ENCODE peak calls at places on chromosomes 13 and 19, in ten cellular contexts. P is Panc1, B is foreskin fibroblast, A is thoracic aorta, H is mesothelial cell of epicardium, E is right atrium auricular region, S is uterus, K is Calu3, Q is AG10803, F is MCF 10A. C is an unnamed sample.

GRCh38 chr19:2691951-2692350 is 10.5 kb downstream of the GNG7 start:
- DNase-seq in P (no peak), B (no peak), A (no peak), H (no peak), E (no peak), S (no peak), K (no peak), Q (no peak), F (no peak), C (no peak)

GRCh38 chr13:80224468-80224867 is 116.5 kb downstream of the SPRY2 start:
- DNase-seq in P (no peak), B (peak), A (no peak), H (no peak), E (no peak), S (no peak), K (no peak), Q (no peak), F (peak), C (no peak)

GRCh38 chr13:70613295-70613694 is 505.0 kb upstream of the KLHL1 start:
- DNase-seq in P (no peak), B (no peak), A (no peak), H (no peak), E (no peak), S (no peak), K (no peak), Q (no peak), F (peak), C (no peak)

GRCh38 chr13:36858285-36858684 is 39.3 kb downstream of the RFXAP start:
- DNase-seq in P (peak), B (peak), A (no peak), H (no peak), E (no peak), S (no peak), K (no peak), Q (peak), F (peak), C (no peak)

GRCh38 chr13:79440958-79441553 is 35.0 kb upstream of the RBM26 start:
- DNase-seq in P (no peak), B (no peak), A (no peak), H (no peak), E (no peak), S (no peak), K (no peak), Q (no peak), F (no peak), C (no peak)

GRCh38 chr19:768424-768823 is 17.5 kb downstream of the MISP start:
- DNase-seq in P (no peak), B (peak), A (no peak), H (no peak), E (no peak), S (no peak), K (no peak), Q (peak), F (no peak), C (peak)

GRCh38 chr13:24074687-24075086 is 85.8 kb upstream of the SPATA13 start:
- DNase-seq in P (no peak), B (no peak), A (no peak), H (no peak), E (peak), S (no peak), K (no peak), Q (no peak), F (no peak), C (no peak)

GRCh38 chr19:42589792-42590191 is 4.9 kb downstream of the CEACAM8 start:
- DNase-seq in P (no peak), B (no peak), A (no peak), H (no peak), E (no peak), S (no peak), K (no peak), Q (no peak), F (no peak), C (no peak)

GRCh38 chr13:40338217-40338616 is 328.2 kb downstream of the FOXO1 start:
- DNase-seq in P (no peak), B (no peak), A (no peak), H (no peak), E (peak), S (no peak), K (no peak), Q (no peak), F (no peak), C (peak)

GRCh38 chr19:34482380-34483250 is 1.1 kb downstream of the WTIP start:
- DNase-seq in P (no peak), B (peak), A (no peak), H (no peak), E (no peak), S (no peak), K (peak), Q (peak), F (peak), C (no peak)

GRCh38 chr13:49220035-49220855 is at the start of gene MLNR:
- DNase-seq in P (no peak), B (no peak), A (no peak), H (no peak), E (peak), S (no peak), K (peak), Q (peak), F (no peak), C (no peak)

GRCh38 chr13:38223093-38223492 is 126.6 kb upstream of the UFM1 start:
- DNase-seq in P (no peak), B (no peak), A (no peak), H (no peak), E (no peak), S (peak), K (no peak), Q (peak), F (peak), C (no peak)

GRCh38 chr13:110266983-110267382 is 40.0 kb downstream of the COL4A1 start:
- DNase-seq in P (no peak), B (no peak), A (no peak), H (no peak), E (peak), S (peak), K (no peak), Q (no peak), F (no peak), C (peak)

GRCh38 chr19:1017115-1017905 is 3.6 kb downstream of the TMEM259 start:
- DNase-seq in P (no peak), B (no peak), A (no peak), H (no peak), E (no peak), S (no peak), K (peak), Q (no peak), F (peak), C (no peak)

GRCh38 chr19:32176591-32176990 is 168.8 kb upstream of the ZNF507 start:
- DNase-seq in P (no peak), B (no peak), A (no peak), H (no peak), E (no peak), S (no peak), K (no peak), Q (no peak), F (no peak), C (no peak)

GRCh38 chr19:32177686-32178085 is 167.7 kb upstream of the ZNF507 start:
- DNase-seq in P (no peak), B (no peak), A (no peak), H (no peak), E (no peak), S (no peak), K (no peak), Q (no peak), F (no peak), C (peak)

GRCh38 chr19:32172761-32173160 is 172.6 kb upstream of the ZNF507 start:
- DNase-seq in P (no peak), B (no peak), A (no peak), H (no peak), E (no peak), S (no peak), K (no peak), Q (no peak), F (no peak), C (no peak)

GRCh38 chr19:32174386-32175113 is 170.9 kb upstream of the ZNF507 start:
- DNase-seq in P (no peak), B (no peak), A (no peak), H (no peak), E (peak), S (no peak), K (no peak), Q (no peak), F (no peak), C (peak)

DNA sequence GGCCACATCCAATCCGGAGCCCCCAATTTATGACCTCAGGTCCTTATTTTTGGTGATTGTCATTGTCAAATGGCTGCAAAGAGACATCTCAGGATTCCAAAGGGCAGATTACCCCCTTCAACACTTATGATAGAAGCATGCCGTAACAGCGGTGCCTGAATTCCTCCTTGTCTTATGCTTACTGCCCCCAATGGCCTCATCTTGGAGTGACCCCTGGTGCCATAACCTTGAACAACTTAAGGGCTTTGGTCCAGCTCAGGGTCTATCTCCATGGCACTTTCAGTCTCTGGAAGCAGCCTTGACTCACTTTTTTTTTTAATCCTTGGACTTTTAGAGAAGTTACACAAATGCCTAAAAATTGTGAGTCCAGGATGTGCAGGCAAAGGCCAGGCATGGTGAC is 171.6 kb upstream of the ZNF507 start:
- DNase-seq in P (no peak), B (no peak), A (no peak), H (no peak), E (no peak), S (no peak), K (no peak), Q (no peak), F (no peak), C (no peak)
- TF ChIP-seq CTCF in P (no peak), B (no peak), A (no peak), H (no peak), E (no peak), S (no peak), K (no peak), Q (no peak), F (no peak), C (no peak)

DNA sequence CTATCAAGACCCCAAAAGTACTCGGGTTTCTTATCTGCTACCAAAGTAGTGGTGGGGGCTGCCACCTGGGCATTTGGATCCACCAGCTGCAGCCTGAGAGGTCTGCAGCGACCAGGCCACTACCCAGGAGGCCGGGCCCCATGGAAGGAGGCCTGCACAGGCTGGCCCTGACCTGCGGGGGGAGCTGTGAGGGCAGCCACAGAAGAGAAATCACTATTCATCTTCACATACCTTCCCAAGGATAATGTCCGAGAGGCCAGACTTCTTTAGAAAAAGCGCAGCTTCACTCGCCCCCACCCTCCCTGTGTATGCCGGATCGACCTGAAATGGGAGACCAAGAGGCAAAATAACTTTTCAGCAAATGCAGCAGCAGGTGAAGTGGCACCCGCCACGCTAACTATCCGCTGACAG is 30.1 kb downstream of the EPS15L1 start:
- DNase-seq in P (no peak), B (no peak), A (no peak), H (no peak), E (no peak), S (no peak), K (peak), Q (no peak), F (peak), C (no peak)
- TF ChIP-seq CTCF in P (peak), B (peak), A (no peak), H (no peak), E (peak), S (no peak), K (peak), Q (peak), F (peak), C (peak)

DNA sequence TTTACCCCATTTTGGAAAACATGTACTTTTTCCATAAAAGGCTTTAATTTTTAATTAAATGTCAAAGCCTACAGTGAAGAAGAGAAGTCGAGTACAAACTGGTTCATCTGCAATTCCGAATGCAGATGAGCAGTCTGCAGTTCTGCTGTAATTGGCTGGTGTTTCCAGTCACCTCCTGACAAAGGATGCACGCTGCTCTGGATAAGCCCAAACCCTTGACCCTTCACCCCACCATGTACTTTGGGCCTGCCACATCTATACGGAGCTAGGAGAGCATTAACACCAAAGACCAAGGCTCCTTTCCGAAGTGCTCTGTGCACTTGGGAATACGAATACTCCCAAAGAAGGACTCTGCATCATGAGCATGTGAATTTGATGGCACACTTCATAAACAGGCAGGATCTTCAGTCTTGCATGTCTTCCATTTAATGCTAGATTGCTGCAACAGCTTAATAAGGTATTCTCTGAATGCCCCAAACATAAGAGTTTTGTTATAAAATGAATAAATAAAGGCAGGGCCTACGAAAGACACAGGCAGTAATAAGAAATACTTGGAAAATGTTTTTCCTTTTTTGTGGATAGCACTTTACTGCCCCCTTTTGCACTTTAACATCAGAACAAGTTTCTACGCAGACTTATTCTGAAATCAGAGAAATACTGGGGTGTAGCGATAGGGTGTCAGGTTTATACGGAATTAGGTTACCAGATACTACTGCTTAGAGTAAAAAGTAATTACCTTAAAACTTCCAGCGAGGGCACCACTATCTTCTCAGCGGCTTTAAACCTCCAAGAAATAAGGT is 15.1 kb downstream of the EFNB2 start:
- DNase-seq in P (no peak), B (peak), A (no peak), H (no peak), E (no peak), S (no peak), K (no peak), Q (peak), F (no peak), C (no peak)
- TF ChIP-seq CTCF in P (peak), B (peak), A (peak), H (no peak), E (peak), S (peak), K (no peak), Q (peak), F (peak), C (peak)

DNA sequence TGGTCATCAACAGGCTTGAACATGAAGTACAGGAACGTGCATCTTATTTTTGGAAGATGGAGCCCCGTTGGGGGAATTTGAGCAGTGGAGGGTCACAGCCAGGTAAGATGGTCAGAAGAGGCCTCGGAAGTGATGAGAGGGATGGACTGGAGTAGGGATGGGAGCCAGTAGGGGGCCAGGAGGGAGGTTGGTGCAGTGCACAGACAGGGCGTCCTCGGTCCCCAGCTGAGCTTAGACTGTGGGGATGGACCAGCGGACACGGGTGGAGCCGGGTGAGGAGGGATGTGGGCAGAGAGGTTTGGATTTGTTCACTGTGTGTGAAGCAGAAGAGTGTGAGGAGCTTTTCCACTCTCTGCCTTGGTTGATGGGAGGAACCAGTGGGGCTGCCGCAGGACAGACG is 10.6 kb downstream of the RPS9 start:
- DNase-seq in P (no peak), B (no peak), A (no peak), H (no peak), E (no peak), S (no peak), K (no peak), Q (no peak), F (no peak), C (no peak)
- TF ChIP-seq CTCF in P (no peak), B (no peak), A (no peak), H (no peak), E (no peak), S (no peak), K (no peak), Q (no peak), F (no peak), C (no peak)

GRCh38 chr13:78060966-78061365 is 142.3 kb upstream of the EDNRB start:
- DNase-seq in P (no peak), B (no peak), A (no peak), H (no peak), E (no peak), S (no peak), K (no peak), Q (no peak), F (no peak), C (no peak)
- TF ChIP-seq CTCF in P (no peak), B (no peak), A (no peak), H (no peak), E (no peak), S (no peak), K (no peak), Q (no peak), F (no peak), C (no peak)

DNA sequence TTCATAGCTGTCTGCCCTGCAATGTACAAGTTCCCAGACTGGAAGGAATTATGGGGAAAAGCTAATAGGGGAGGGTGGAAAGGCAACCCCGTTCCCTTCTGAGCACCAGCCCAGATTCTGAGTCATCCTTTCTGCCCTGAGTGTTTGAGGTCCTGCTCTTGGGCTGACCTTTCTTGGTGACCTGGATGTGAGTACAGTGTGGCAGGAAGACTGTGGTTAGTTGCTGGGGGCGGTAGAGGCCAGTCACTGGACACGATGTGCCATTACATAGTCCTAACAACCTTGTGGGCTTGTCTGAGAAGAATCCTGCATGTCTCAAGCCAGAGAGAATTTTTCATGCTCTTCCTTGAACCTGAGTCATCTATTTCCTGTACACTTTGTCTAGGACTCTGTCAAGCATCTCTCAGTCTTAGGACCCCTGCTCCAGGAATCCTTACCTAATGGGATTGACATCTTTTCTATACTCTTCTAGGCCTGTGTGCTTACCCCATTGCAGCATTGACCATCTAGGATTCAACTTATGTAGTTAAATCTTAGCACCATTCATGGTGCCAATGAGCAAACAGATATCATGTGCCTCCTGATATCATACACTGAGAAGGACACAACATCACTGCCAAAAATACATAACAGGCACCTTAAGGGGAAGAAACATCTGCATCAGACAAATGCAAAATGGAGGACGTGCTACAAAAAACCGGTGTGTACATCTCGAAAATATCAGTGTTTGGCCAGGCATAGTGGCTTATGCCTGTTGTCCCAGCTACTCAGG is 8.1 kb upstream of the ANGPTL4 start:
- DNase-seq in P (peak), B (peak), A (peak), H (no peak), E (peak), S (peak), K (peak), Q (peak), F (peak), C (no peak)
- TF ChIP-seq CTCF in P (no peak), B (no peak), A (no peak), H (no peak), E (no peak), S (no peak), K (no peak), Q (no peak), F (no peak), C (no peak)